ENCODE peak calls at places on chromosomes 12 and 14, in six cellular contexts. B is A549, Y is lung, V is DND-41, X is GM23338, L is stomach. R is an unnamed sample.

GRCh38 chr12:107458163-107458562 is 227.4 kb upstream of the PWP1 start:
- DNase-seq in B (no peak), Y (no peak), V (no peak), X (no peak), L (peak; percentile 57), R (no peak)

GRCh38 chr12:6182279-6182898 is 17.8 kb upstream of the CD9 start:
- DNase-seq in B (no peak), Y (peak; percentile 58), V (no peak), X (no peak), L (peak; percentile 59), R (no peak)

GRCh38 chr12:2372735-2373134 is 319.9 kb downstream of the CACNA1C start:
- DNase-seq in B (no peak), Y (no peak), V (no peak), X (no peak), L (no peak), R (no peak)

GRCh38 chr14:31139301-31139847 is 68.2 kb downstream of the HECTD1 start:
- DNase-seq in B (no peak), Y (no peak), V (no peak), X (no peak), L (no peak), R (no peak)

GRCh38 chr14:92412912-92413311 is 89.9 kb downstream of the SLC24A4 start:
- DNase-seq in B (no peak), Y (no peak), V (no peak), X (no peak), L (no peak), R (no peak)

GRCh38 chr12:39372929-39373328 is 70.0 kb downstream of the KIF21A start:
- DNase-seq in B (no peak), Y (no peak), V (no peak), X (no peak), L (no peak), R (no peak)

GRCh38 chr14:69003626-69004025 is 24.5 kb upstream of the ACTN1 start:
- DNase-seq in B (no peak), Y (no peak), V (no peak), X (no peak), L (no peak), R (no peak)

GRCh38 chr12:56216461-56216860 is 5.3 kb downstream of the RNF41 start:
- DNase-seq in B (no peak), Y (no peak), V (no peak), X (no peak), L (no peak), R (no peak)

GRCh38 chr12:59708484-59708883 is 112.7 kb downstream of the SLC16A7 start:
- DNase-seq in B (no peak), Y (no peak), V (no peak), X (no peak), L (no peak), R (no peak)

GRCh38 chr14:77212933-77213656 is 31.5 kb downstream of the TMEM63C start:
- DNase-seq in B (peak; percentile 72), Y (peak; percentile 38), V (peak; percentile 41), X (peak; percentile 91), L (peak; percentile 51), R (no peak)

GRCh38 chr12:1917172-1918070 is 1.0 kb downstream of the CACNA2D4 start:
- DNase-seq in B (no peak), Y (no peak), V (no peak), X (no peak), L (peak; percentile 24), R (no peak)

GRCh38 chr12:96249196-96250118 is 55.3 kb downstream of the ELK3 start:
- DNase-seq in B (no peak), Y (no peak), V (no peak), X (no peak), L (no peak), R (no peak)

GRCh38 chr12:107917912-107918800 is 143.7 kb downstream of the ASCL4 start:
- DNase-seq in B (peak; percentile 54), Y (no peak), V (no peak), X (peak; percentile 89), L (no peak), R (peak; percentile 48)

GRCh38 chr14:55316528-55316927 is 45.3 kb downstream of the FBXO34 start:
- DNase-seq in B (no peak), Y (no peak), V (no peak), X (no peak), L (no peak), R (no peak)

DNA sequence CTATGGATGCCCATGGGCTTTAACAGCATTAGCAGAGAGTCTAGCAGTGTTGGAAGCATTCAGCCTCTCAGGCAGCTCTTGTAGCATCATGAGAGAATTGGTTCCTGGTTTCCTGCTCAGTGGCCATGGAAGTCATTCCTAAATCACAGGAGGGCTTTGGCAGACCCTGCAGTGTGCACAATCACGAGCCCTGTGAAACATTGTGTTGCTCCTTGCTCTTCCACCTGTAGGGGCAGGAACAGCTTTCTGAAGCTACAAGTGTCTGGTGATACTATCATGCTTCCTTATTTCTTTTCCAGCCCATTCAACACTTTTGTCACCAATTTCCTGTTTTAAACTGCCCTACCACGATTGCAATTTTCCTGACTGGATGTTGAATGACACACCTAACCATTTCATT is 402.2 kb upstream of the USP15 start:
- DNase-seq in B (no peak), Y (no peak), V (no peak), X (no peak), L (no peak), R (no peak)
- H3K27ac ChIP-seq in B (no peak overlapping the region), Y (no peak overlapping the region), V (no peak overlapping the region), X (no peak overlapping the region), L (no peak overlapping the region), R (no peak overlapping the region)

GRCh38 chr12:25458047-25458552 is 95.0 kb downstream of the LMNTD1 start:
- DNase-seq in B (peak; percentile 61), Y (no peak), V (no peak), X (no peak), L (no peak), R (no peak)
- H3K4me3 ChIP-seq in B (peak overlapping the region; percentile 15), Y (no peak overlapping the region), V (no peak overlapping the region), X (no peak overlapping the region), L (no peak overlapping the region), R (no peak overlapping the region)

GRCh38 chr12:89948266-89949175 is 239.9 kb upstream of the ATP2B1 start:
- DNase-seq in B (no peak), Y (no peak), V (no peak), X (no peak), L (no peak), R (no peak)

GRCh38 chr12:89947437-89948265 is 239.0 kb upstream of the ATP2B1 start:
- DNase-seq in B (peak; percentile 60), Y (no peak), V (no peak), X (peak; percentile 13), L (no peak), R (no peak)

GRCh38 chr12:89951050-89951693 is 242.5 kb upstream of the ATP2B1 start:
- DNase-seq in B (peak; percentile 81), Y (no peak), V (no peak), X (no peak), L (no peak), R (no peak)

GRCh38 chr12:89950421-89950820 is 241.8 kb upstream of the ATP2B1 start:
- DNase-seq in B (no peak), Y (no peak), V (no peak), X (no peak), L (no peak), R (no peak)

DNA sequence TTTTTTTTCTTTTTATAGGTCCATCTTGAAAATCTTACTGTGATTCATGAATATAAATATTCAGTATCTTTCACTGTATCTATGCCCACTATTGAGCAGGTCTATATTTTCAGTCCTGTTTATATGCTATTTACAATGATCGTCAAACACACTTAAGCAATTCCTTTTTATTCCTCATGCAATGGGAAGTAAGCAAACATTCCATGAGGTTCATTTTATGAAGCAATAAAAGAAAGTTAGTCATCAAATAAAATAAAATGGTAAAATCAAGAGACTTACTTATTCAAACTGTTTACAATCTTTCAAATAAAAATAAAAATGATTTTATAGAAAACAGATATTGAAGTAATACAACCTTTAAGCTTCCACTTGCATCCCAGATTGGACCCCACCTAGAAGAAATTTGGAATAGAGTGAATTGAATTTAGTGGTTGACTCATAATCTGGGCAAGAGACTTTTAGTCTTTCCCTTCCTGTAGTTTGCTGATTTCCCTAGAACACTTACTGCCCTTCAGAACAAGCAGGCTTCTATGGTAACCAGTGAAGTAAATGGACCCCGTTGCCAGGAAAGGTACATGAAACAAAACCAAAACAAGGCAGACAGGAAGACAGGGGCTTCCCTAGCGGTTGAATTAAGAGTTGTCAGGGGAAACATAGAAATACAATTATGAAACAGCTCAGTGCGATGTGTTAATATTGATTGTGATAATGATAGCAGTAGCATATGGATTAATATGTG is 241.0 kb upstream of the ATP2B1 start:
- DNase-seq in B (peak; percentile 71), Y (no peak), V (peak; percentile 20), X (peak; percentile 34), L (no peak), R (no peak)
- H3K4me1 ChIP-seq in B (peaks cover 51% of the 10 kb centered on the region), Y (no peaks in the 10 kb centered on the region), V (no peaks in the 10 kb centered on the region), X (peaks cover 24% of the 10 kb centered on the region), L (peaks cover 13% of the 10 kb centered on the region), R (peaks cover 1% of the 10 kb centered on the region)

GRCh38 chr14:94127330-94127729 is 2.1 kb downstream of the IFI27L2 start:
- DNase-seq in B (no peak), Y (no peak), V (no peak), X (no peak), L (no peak), R (no peak)

GRCh38 chr14:94129111-94129757 is at the start of gene IFI27L2:
- DNase-seq in B (peak; percentile 90), Y (peak; percentile 55), V (peak; percentile 70), X (peak; percentile 92), L (peak; percentile 67), R (no peak)

GRCh38 chr14:94132285-94132887 is 3.0 kb upstream of the IFI27L2 start:
- DNase-seq in B (peak; percentile 55), Y (peak; percentile 59), V (peak; percentile 68), X (peak; percentile 86), L (peak; percentile 66), R (no peak)

GRCh38 chr14:94128216-94128839 is 1.1 kb downstream of the IFI27L2 start:
- DNase-seq in B (no peak), Y (no peak), V (no peak), X (no peak), L (peak; percentile 17), R (no peak)

DNA sequence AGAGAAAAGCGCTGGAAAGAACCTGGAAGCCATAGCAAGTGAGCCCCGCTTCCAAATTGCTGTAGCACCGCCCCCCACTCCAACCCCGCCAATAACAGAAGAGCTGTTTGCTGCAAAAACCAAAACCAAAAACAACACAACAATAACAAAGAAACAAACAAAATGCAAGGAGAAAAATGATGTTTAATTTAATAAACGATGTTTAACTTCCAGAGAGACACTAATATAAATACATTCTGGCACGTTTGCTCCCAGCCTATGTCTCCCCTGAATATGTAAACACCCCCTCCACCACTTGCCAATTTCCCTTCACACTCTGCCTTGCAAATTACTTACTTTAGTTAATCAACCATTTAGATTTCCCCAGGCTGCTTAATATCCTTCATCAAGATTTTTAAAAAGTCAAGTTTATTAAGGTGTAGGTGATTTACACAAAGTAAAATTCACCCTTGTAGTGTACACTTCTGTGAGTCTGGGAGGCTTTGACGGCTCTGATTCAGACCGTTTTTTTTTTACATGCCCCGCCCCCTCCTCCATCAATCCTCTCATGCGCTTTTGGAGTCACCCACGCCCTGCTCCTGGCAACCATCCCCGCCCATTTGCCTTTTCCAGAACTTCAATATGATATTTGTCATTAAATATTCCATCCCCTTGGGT is 482 bp upstream of the IFI27L2 start:
- DNase-seq in B (peak; percentile 54), Y (no peak), V (peak; percentile 24), X (peak; percentile 73), L (no peak), R (no peak)
- H3K27ac ChIP-seq in B (peak overlapping the region; percentile 66), Y (peak overlapping the region; percentile 88), V (peak overlapping the region; percentile 8), X (peak overlapping the region; percentile 10), L (peak overlapping the region; percentile 72), R (no peak overlapping the region)

R was measured in iPS DF 6.9.